ENCODE peak calls at places on chromosomes 16 and 17, in seven cellular contexts. P is naive thymus-derived CD8-positive, alpha-beta T cell; N is astrocyte of the cerebellum; G is lung; H is uterus; Q is NCI-H774; O is mucosa of gallbladder. S is an unnamed sample.
A peak's percentile ranks its signal among the peaks of the same experiment; 100 is the strongest.

GRCh38 chr17:79082311-79083190 is 7.9 kb downstream of the ENGASE start:
- DNase-seq in P (no peak), N (no peak), G (no peak), H (no peak), Q (peak; percentile 42), O (no peak), S (no peak)

GRCh38 chr17:63120406-63120805 is 154.4 kb downstream of the TANC2 start:
- DNase-seq in P (no peak), N (peak; percentile 8), G (no peak), H (no peak), Q (no peak), O (no peak), S (no peak)

GRCh38 chr16:85234310-85235235 is 122.3 kb upstream of the CIBAR2 start:
- DNase-seq in P (no peak), N (peak; percentile 49), G (peak; percentile 40), H (peak; percentile 85), Q (no peak), O (peak; percentile 41), S (no peak)

GRCh38 chr17:67281736-67282135 is 36.7 kb upstream of the HELZ start:
- DNase-seq in P (no peak), N (no peak), G (no peak), H (no peak), Q (no peak), O (no peak), S (no peak)

GRCh38 chr17:57045868-57046671 is 39.0 kb upstream of the AKAP1 start:
- DNase-seq in P (peak; percentile 2), N (no peak), G (peak; percentile 33), H (no peak), Q (no peak), O (no peak), S (no peak)

GRCh38 chr16:4803479-4804243 is 1.2 kb upstream of the ROGDI start:
- DNase-seq in P (no peak), N (no peak), G (no peak), H (no peak), Q (no peak), O (no peak), S (no peak)

GRCh38 chr17:64092952-64093451 is 36.9 kb downstream of the ERN1 start:
- DNase-seq in P (no peak), N (no peak), G (no peak), H (peak; percentile 40), Q (no peak), O (no peak), S (no peak)

GRCh38 chr17:34581446-34582184 is 2.2 kb downstream of the TMEM132E start:
- DNase-seq in P (no peak), N (no peak), G (no peak), H (no peak), Q (no peak), O (no peak), S (no peak)

GRCh38 chr17:40497704-40498103 is 3.7 kb downstream of the TNS4 start:
- DNase-seq in P (no peak), N (no peak), G (no peak), H (no peak), Q (no peak), O (no peak), S (no peak)

GRCh38 chr16:79294568-79294967 is 306.0 kb downstream of the MAF start:
- DNase-seq in P (no peak), N (no peak), G (no peak), H (no peak), Q (no peak), O (peak; percentile 39), S (no peak)

GRCh38 chr17:81050645-81051625 is 16.0 kb downstream of the BAIAP2 start:
- DNase-seq in P (no peak), N (no peak), G (no peak), H (no peak), Q (no peak), O (no peak), S (no peak)

GRCh38 chr16:529012-529575 is 1.6 kb downstream of the CAPN15 start:
- DNase-seq in P (no peak), N (no peak), G (no peak), H (no peak), Q (no peak), O (no peak), S (no peak)

GRCh38 chr17:38703742-38704644 is 1.1 kb upstream of the MLLT6 start:
- DNase-seq in P (peak; percentile 60), N (no peak), G (peak; percentile 90), H (peak; percentile 79), Q (peak; percentile 99), O (peak; percentile 73), S (peak; percentile 62)

GRCh38 chr17:81235822-81236740 is 2.8 kb downstream of the TEPSIN start:
- DNase-seq in P (no peak), N (no peak), G (no peak), H (no peak), Q (no peak), O (no peak), S (no peak)

GRCh38 chr16:86530251-86531192 is 20.2 kb downstream of the FOXF1 start:
- DNase-seq in P (no peak), N (no peak), G (no peak), H (no peak), Q (no peak), O (no peak), S (no peak)

GRCh38 chr16:10168258-10168657 is 14.0 kb downstream of the GRIN2A start:
- DNase-seq in P (no peak), N (peak; percentile 83), G (no peak), H (no peak), Q (no peak), O (no peak), S (no peak)

GRCh38 chr16:67403976-67404555 is 10.8 kb upstream of the TPPP3 start:
- DNase-seq in P (no peak), N (no peak), G (no peak), H (no peak), Q (no peak), O (no peak), S (no peak)

S was measured in NCI-H187 treated with DMSO at 0.1 percent for 48 hours.